ENCODE peak calls at places on chromosomes 3 and 15, in four cellular contexts. O is T1000, C is GM20000, B is MV-4-11. D is an unnamed sample.

GRCh38 chr15:63800739-63801138 is 33.0 kb downstream of the HERC1 start:
- DNase-seq in B (peak; percentile 52), C (no peak), O (no peak), D (no peak)

GRCh38 chr3:192566706-192567290 is 160.5 kb downstream of the FGF12 start:
- DNase-seq in O (no peak), B (peak; percentile 33), C (peak; percentile 64), D (peak; percentile 76)

GRCh38 chr3:62109534-62109933 is 263.8 kb downstream of the FEZF2 start:
- DNase-seq in O (peak; percentile 87), B (peak; percentile 89), C (no peak), D (peak; percentile 94)

GRCh38 chr3:156676467-156677119 is 2.2 kb downstream of the TIPARP start:
- DNase-seq in C (no peak), O (no peak), B (no peak), D (peak; percentile 11)

GRCh38 chr3:52494446-52494845 is 692 bp upstream of the STAB1 start:
- DNase-seq in B (no peak), O (no peak), C (no peak), D (no peak)

GRCh38 chr15:101008158-101009139 is 89.3 kb downstream of the LRRK1 start:
- DNase-seq in C (peak; percentile 87), O (peak; percentile 72), B (peak; percentile 53), D (no peak)

GRCh38 chr3:83122774-83123350 is 1361.4 kb upstream of the GBE1 start:
- DNase-seq in C (no peak), B (no peak), O (no peak), D (no peak)

GRCh38 chr3:134803051-134803505 is 8.0 kb downstream of the EPHB1 start:
- DNase-seq in O (no peak), C (peak; percentile 25), B (no peak), D (no peak)

GRCh38 chr3:124747111-124747981 is 17.1 kb downstream of the UMPS start:
- DNase-seq in C (no peak), O (no peak), B (no peak), D (no peak)

GRCh38 chr15:64334530-64334929 is 21.4 kb downstream of the CSNK1G1 start:
- DNase-seq in B (no peak), C (no peak), O (no peak), D (no peak)

GRCh38 chr3:190810957-190811356 is 51.5 kb downstream of the GMNC start:
- DNase-seq in O (no peak), C (no peak), B (no peak), D (no peak)

GRCh38 chr15:65285291-65286068 is 1.2 kb downstream of the PARP16 start:
- DNase-seq in B (no peak), O (no peak), C (no peak), D (peak; percentile 18)

GRCh38 chr15:75140080-75140879 is 61.4 kb upstream of the C15orf39 start:
- DNase-seq in B (no peak), O (no peak), C (no peak), D (no peak)

GRCh38 chr15:52498700-52499099 is 30.0 kb downstream of the MYO5A start:
- DNase-seq in O (no peak), C (no peak), B (no peak), D (no peak)

GRCh38 chr15:78365931-78366330 is 25.8 kb downstream of the CRABP1 start:
- DNase-seq in C (no peak), B (no peak), O (no peak), D (no peak)

GRCh38 chr3:37906734-37907282 is 45.1 kb downstream of the CTDSPL start:
- DNase-seq in B (no peak), C (no peak), O (no peak), D (no peak)

GRCh38 chr15:91117375-91117774 is 17.3 kb downstream of the SV2B start:
- DNase-seq in B (no peak), O (no peak), C (no peak), D (no peak)

GRCh38 chr3:136381051-136381450 is 130.9 kb downstream of the PCCB start:
- DNase-seq in C (no peak), O (no peak), B (no peak), D (no peak)

GRCh38 chr3:62710761-62711160 is 164.5 kb downstream of the CADPS start:
- DNase-seq in B (no peak), C (no peak), O (no peak), D (no peak)

GRCh38 chr3:59108091-59108815 is 58.4 kb upstream of the CFAP20DC start:
- DNase-seq in O (no peak), C (no peak), B (no peak), D (no peak)